ENCODE peak calls at places on chromosomes 11 and 22, in four cellular contexts. A is endothelial cell of umbilical vein, W is adrenal gland, S is psoas muscle. Q is an unnamed sample.

GRCh38 chr11:69485337-69486041 is 4.0 kb downstream of the LINC01488 start:
- DNase-seq in S (peak; percentile 7), W (no peak), A (no peak), Q (no peak)

GRCh38 chr11:28092786-28093185 is 15.2 kb downstream of the KIF18A start:
- DNase-seq in W (no peak), A (no peak), S (no peak), Q (no peak)

GRCh38 chr11:60064115-60064514 is 7.7 kb downstream of the MS4A3 start:
- DNase-seq in W (no peak), S (no peak), A (no peak), Q (no peak)

GRCh38 chr22:46549971-46550641 is 12.7 kb upstream of the CELSR1 start:
- DNase-seq in S (no peak), W (no peak), A (no peak), Q (no peak)

GRCh38 chr11:64787526-64788320 is 9.4 kb upstream of the SF1 start:
- DNase-seq in W (no peak), A (peak; percentile 52), S (peak; percentile 63), Q (peak; percentile 63)

GRCh38 chr11:74710291-74710938 is 20.8 kb downstream of the CHRDL2 start:
- DNase-seq in A (peak; percentile 26), W (no peak), S (no peak), Q (no peak)

GRCh38 chr11:115623021-115623451 is 118.8 kb upstream of the CADM1 start:
- DNase-seq in A (no peak), S (peak; percentile 91), W (peak; percentile 66), Q (peak; percentile 77)

GRCh38 chr11:33552756-33553155 is 147.9 kb downstream of the C11orf91 start:
- DNase-seq in S (no peak), W (no peak), A (peak; percentile 58), Q (no peak)

GRCh38 chr22:40183029-40183581 is 5.4 kb downstream of the TNRC6B start:
- DNase-seq in W (no peak), A (peak; percentile 92), S (no peak), Q (peak; percentile 40)

GRCh38 chr22:39230261-39231196 is 14.3 kb downstream of the PDGFB start:
- DNase-seq in S (no peak), A (no peak), W (no peak), Q (no peak)

GRCh38 chr11:134120143-134120850 is 51.4 kb downstream of the JAM3 start:
- DNase-seq in S (peak; percentile 35), W (peak; percentile 62), A (peak; percentile 74), Q (peak; percentile 71)

GRCh38 chr22:30017375-30017774 is 62.9 kb upstream of the HORMAD2 start:
- DNase-seq in W (no peak), A (peak; percentile 33), S (no peak), Q (no peak)

GRCh38 chr11:46381836-46382643 is 571 bp downstream of the MDK start:
- DNase-seq in S (no peak), W (peak; percentile 29), A (peak; percentile 52), Q (peak; percentile 57)
- H3K27me3 ChIP-seq in S (peaks cover 34% of the 10 kb centered on the region), W (no peaks in the 10 kb centered on the region), A (no peaks in the 10 kb centered on the region), Q (no peaks in the 10 kb centered on the region)

GRCh38 chr11:119797736-119798135 is 68.7 kb upstream of the NECTIN1 start:
- DNase-seq in A (no peak), S (no peak), W (no peak), Q (no peak)

GRCh38 chr11:119795231-119795630 is 66.2 kb upstream of the NECTIN1 start:
- DNase-seq in S (no peak), A (no peak), W (no peak), Q (no peak)

GRCh38 chr11:119794756-119795155 is 65.8 kb upstream of the NECTIN1 start:
- DNase-seq in A (no peak), S (no peak), W (no peak), Q (no peak)

GRCh38 chr11:119797137-119797611 is 68.2 kb upstream of the NECTIN1 start:
- DNase-seq in S (no peak), W (no peak), A (no peak), Q (no peak)

DNA sequence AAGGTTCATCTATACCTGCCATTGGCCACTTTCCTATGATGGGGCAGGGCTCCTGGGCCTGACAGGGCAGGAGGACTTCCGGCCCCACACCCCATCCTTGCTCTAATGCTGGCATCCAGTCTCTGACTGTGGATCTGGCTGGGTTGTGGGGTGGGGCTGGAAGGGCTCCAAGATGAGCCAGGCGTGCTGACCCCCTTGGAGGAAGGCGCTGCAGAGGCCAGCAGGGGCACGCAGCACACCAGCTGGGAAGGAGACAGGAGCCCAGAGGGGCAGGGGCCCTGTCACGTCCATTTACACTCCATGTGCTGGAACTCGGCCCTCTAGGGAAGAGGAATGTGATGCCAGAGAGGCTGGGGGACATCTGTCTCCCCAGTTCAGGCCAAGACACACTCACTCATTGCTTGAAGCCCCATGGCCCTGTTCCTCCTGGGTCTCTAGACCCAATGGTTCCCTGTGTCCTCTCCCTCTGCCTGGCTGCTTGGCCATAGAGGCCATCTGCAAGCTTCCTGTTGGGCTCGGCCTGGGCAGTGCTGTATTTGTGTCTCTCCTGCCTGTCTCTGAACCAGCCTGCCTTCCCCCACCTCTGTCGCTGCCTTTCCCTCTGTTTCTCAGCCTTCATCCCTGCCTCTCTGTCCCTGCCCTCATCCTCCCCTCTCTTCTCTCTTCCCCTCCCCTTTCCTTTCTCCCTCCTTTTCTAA is 67.5 kb upstream of the NECTIN1 start:
- DNase-seq in S (no peak), A (no peak), W (no peak), Q (no peak)
- H3K27me3 ChIP-seq in S (peaks cover 26% of the 10 kb centered on the region), A (no peaks in the 10 kb centered on the region), W (no peaks in the 10 kb centered on the region), Q (no peaks in the 10 kb centered on the region)

GRCh38 chr11:371716-372590 is 2.7 kb downstream of the B4GALNT4 start:
- DNase-seq in S (no peak), A (no peak), W (no peak), Q (no peak)
- H3K27me3 ChIP-seq in S (peaks cover 40% of the 10 kb centered on the region), A (peaks cover 17% of the 10 kb centered on the region), W (peaks cover 14% of the 10 kb centered on the region), Q (no peaks in the 10 kb centered on the region)

DNA sequence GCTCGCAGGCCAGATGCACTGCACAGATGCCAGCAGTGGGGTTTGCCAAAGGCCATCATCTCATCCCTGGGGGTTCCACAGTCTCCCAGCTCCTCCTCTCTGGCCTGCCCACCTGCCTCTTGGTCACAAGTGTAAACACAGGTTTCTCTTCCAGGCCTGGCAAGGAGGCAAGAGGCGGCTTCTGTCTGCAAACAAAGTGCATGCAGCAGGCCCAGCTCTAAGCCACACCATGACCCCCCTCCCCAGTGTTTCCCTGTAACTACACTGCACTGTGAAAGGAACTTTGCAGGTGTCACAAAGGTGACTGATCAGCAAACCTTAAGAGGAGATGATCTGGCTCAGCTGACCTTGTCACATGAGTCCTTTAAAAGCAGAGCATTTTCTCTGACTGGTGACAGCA is 26.2 kb upstream of the SHISAL1 start:
- DNase-seq in S (no peak), A (no peak), W (no peak), Q (no peak)
- H3K27me3 ChIP-seq in S (peaks cover 39% of the 10 kb centered on the region), A (no peaks in the 10 kb centered on the region), W (no peaks in the 10 kb centered on the region), Q (peaks cover 4% of the 10 kb centered on the region)

DNA sequence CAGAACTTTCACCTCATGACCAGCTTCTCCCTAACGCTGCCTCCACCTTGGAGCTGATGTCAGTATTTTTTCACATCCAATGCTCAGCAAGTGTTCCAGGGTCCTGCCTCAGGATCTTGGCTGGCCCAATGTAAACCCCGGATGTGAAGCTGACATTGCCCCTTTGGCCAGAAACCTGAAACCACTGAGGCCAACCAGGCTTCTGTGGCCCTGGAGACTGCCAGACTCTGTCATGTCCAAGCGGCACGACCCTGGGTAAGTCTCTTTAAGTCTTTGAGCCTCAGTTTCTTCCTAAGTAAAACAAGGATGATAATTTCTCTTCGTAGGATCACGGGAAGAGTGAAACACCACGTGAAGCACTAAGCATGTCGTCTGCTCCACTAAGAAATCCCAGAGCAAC is 22.8 kb downstream of the SERPIND1 start:
- DNase-seq in W (no peak), S (no peak), A (no peak), Q (no peak)
- H3K27me3 ChIP-seq in W (no peaks in the 10 kb centered on the region), S (no peaks in the 10 kb centered on the region), A (no peaks in the 10 kb centered on the region), Q (no peaks in the 10 kb centered on the region)

GRCh38 chr11:72584933-72585597 is 89.2 kb downstream of the PDE2A start:
- DNase-seq in A (no peak), S (no peak), W (no peak), Q (no peak)

GRCh38 chr11:72587696-72588095 is 86.5 kb downstream of the PDE2A start:
- DNase-seq in A (no peak), S (no peak), W (no peak), Q (no peak)

GRCh38 chr11:72588656-72589410 is 85.4 kb downstream of the PDE2A start:
- DNase-seq in W (no peak), A (no peak), S (no peak), Q (no peak)

GRCh38 chr11:72585762-72586590 is 88.2 kb downstream of the PDE2A start:
- DNase-seq in A (peak; percentile 69), W (peak; percentile 61), S (no peak), Q (peak; percentile 49)

GRCh38 chr11:72586591-72587090 is 87.6 kb downstream of the PDE2A start:
- DNase-seq in S (no peak), A (no peak), W (no peak), Q (no peak)
- H3K27me3 ChIP-seq in S (peaks cover 42% of the 10 kb centered on the region), A (peaks cover 10% of the 10 kb centered on the region), W (no peaks in the 10 kb centered on the region), Q (no peaks in the 10 kb centered on the region)

GRCh38 chr11:34844466-34845112 is 71.6 kb downstream of the APIP start:
- DNase-seq in S (no peak), A (no peak), W (no peak), Q (no peak)

GRCh38 chr11:34840736-34841386 is 75.3 kb downstream of the APIP start:
- DNase-seq in S (no peak), W (no peak), A (peak; percentile 11), Q (peak; percentile 61)

GRCh38 chr11:34851916-34852315 is 64.3 kb downstream of the APIP start:
- DNase-seq in A (no peak), S (no peak), W (no peak), Q (no peak)

GRCh38 chr11:34850339-34850738 is 65.8 kb downstream of the APIP start:
- DNase-seq in W (no peak), S (no peak), A (no peak), Q (no peak)

DNA sequence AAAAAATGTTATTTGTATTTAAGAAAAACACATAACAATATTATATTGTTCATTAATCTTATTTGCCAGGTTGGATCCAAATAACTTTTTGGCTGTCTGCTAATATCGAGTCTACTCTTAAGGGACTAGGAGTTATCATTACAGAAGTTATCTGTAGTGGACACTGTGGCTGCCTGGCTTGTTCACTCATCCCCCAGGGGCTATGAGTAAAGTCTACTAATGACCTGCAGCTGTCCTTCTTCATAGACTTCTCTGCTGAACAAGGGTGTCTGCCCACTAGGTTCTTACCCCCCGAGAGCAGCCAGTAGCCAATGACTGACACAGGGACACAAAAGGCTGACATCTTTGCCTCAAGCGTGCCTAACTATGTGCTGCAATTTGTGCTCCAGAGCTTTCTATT is 69.7 kb downstream of the APIP start:
- DNase-seq in W (no peak), S (no peak), A (no peak), Q (no peak)
- H3K27me3 ChIP-seq in W (no peaks in the 10 kb centered on the region), S (no peaks in the 10 kb centered on the region), A (peaks cover 6% of the 10 kb centered on the region), Q (no peaks in the 10 kb centered on the region)

GRCh38 chr11:14971865-14972580 is at the start of gene CALCA:
- DNase-seq in W (no peak), A (no peak), S (no peak), Q (no peak)
- H3K27me3 ChIP-seq in W (peaks cover 61% of the 10 kb centered on the region), A (peaks cover 49% of the 10 kb centered on the region), S (peaks cover 82% of the 10 kb centered on the region), Q (peaks cover 6% of the 10 kb centered on the region)